ENCODE peak calls at places on chromosomes 6 and 20, in five cellular contexts. Y is NCI-H460, H is adrenal gland, M is NCI-H1092, G is cardiac septum. Z is an unnamed sample.

GRCh38 chr6:2848851-2849250 is 7.2 kb upstream of the SERPINB1 start:
- DNase-seq in G (no peak), M (no peak), Y (no peak), H (no peak), Z (no peak)

GRCh38 chr6:6006428-6007310 is at the start of gene NRN1:
- DNase-seq in Y (no peak), M (no peak), H (no peak), G (no peak), Z (no peak)

GRCh38 chr6:33624856-33625255 is 3.7 kb downstream of the ITPR3 start:
- DNase-seq in M (no peak), H (peak; percentile 62), G (no peak), Y (no peak), Z (no peak)

GRCh38 chr20:60000271-60001026 is 42.2 kb downstream of the CDH26 start:
- DNase-seq in G (no peak), M (no peak), Y (peak; percentile 26), H (no peak), Z (no peak)

GRCh38 chr6:41200296-41200900 is 551 bp downstream of the TREML2 start:
- DNase-seq in Y (peak; percentile 20), H (peak; percentile 32), M (no peak), G (peak; percentile 89), Z (no peak)

GRCh38 chr20:46113071-46113470 is 5.0 kb upstream of the CD40 start:
- DNase-seq in H (no peak), Y (no peak), M (no peak), G (no peak), Z (no peak)

GRCh38 chr6:30759575-30760239 is 15.4 kb upstream of the IER3 start:
- DNase-seq in Y (no peak), M (no peak), G (no peak), H (no peak), Z (no peak)

GRCh38 chr6:150263765-150264415 is 104.9 kb upstream of the IYD start:
- DNase-seq in H (peak; percentile 33), G (no peak), Y (no peak), M (no peak), Z (no peak)

GRCh38 chr20:46650575-46651090 is 626 bp downstream of the SLC13A3 start:
- DNase-seq in H (no peak), Y (no peak), M (no peak), G (no peak), Z (no peak)

GRCh38 chr6:157069585-157069984 is 253.7 kb downstream of the TMEM242 start:
- DNase-seq in Y (no peak), G (no peak), H (no peak), M (no peak), Z (no peak)

GRCh38 chr6:146847426-146847825 is 248.7 kb downstream of the ADGB start:
- DNase-seq in M (no peak), H (no peak), G (no peak), Y (no peak), Z (no peak)

GRCh38 chr6:151904631-151905030 is 97.1 kb downstream of the ESR1 start:
- DNase-seq in G (no peak), H (no peak), Y (no peak), M (no peak), Z (no peak)

GRCh38 chr6:97850458-97851218 is 567.6 kb upstream of the MMS22L start:
- DNase-seq in M (no peak), Y (no peak), G (no peak), H (no peak), Z (no peak)

GRCh38 chr20:23164176-23164601 is 78.1 kb upstream of the CD93 start:
- DNase-seq in H (no peak), G (no peak), M (no peak), Y (no peak), Z (no peak)

GRCh38 chr6:143323729-143324465 is 126.6 kb downstream of the ADAT2 start:
- DNase-seq in Y (no peak), H (no peak), M (no peak), G (no peak), Z (no peak)

GRCh38 chr6:103183831-103184411 is 1675.8 kb downstream of the HACE1 start:
- DNase-seq in M (no peak), G (no peak), Y (no peak), H (no peak), Z (no peak)

GRCh38 chr6:75727206-75727605 is 21.8 kb upstream of the MYO6 start:
- DNase-seq in H (no peak), G (no peak), Y (no peak), M (no peak), Z (no peak)